ENCODE peak calls at places on chromosomes 12 and 14, in seven cellular contexts. C is choroid plexus epithelial cell, V is A549, B is hepatic stellate cell, R is hypothalamus, O is NCI-H774, Y is nucleus accumbens. P is an unnamed sample.

GRCh38 chr12:109951751-109952150 is 44.4 kb downstream of the GIT2 start:
- DNase-seq in C (peak; percentile 94), V (no peak), B (peak; percentile 70), R (no peak), O (no peak), Y (no peak), P (no peak)

GRCh38 chr14:22689186-22689585 is 45.0 kb upstream of the OR6J1 start:
- DNase-seq in C (peak; percentile 97), V (no peak), B (peak; percentile 58), R (no peak), O (no peak), Y (no peak), P (no peak)

GRCh38 chr14:32939254-32940065 is 781 bp downstream of the NPAS3 start:
- DNase-seq in C (peak; percentile 79), V (no peak), B (peak; percentile 67), R (peak; percentile 66), O (peak; percentile 79), Y (peak; percentile 71), P (peak; percentile 65)

GRCh38 chr12:118164798-118165486 is 29.0 kb downstream of the PEBP1 start:
- DNase-seq in C (peak; percentile 69), V (peak; percentile 51), B (peak; percentile 27), R (no peak), O (peak; percentile 30), Y (no peak), P (no peak)

GRCh38 chr14:42130809-42131208 is 524.1 kb downstream of the LRFN5 start:
- DNase-seq in C (no peak), V (no peak), B (no peak), R (no peak), O (no peak), Y (no peak), P (no peak)

GRCh38 chr14:88170333-88170732 is 152.7 kb downstream of the KCNK10 start:
- DNase-seq in C (no peak), V (no peak), B (no peak), R (no peak), O (no peak), Y (no peak), P (no peak)

GRCh38 chr12:24948452-24948815 is 467 bp downstream of the BCAT1 start:
- DNase-seq in C (peak; percentile 41), V (peak; percentile 31), B (peak; percentile 22), R (no peak), O (no peak), Y (no peak), P (no peak)

GRCh38 chr14:45150386-45150890 is 14.7 kb downstream of the FANCM start:
- DNase-seq in C (no peak), V (no peak), B (no peak), R (no peak), O (no peak), Y (no peak), P (no peak)

GRCh38 chr12:11877102-11877826 is 193.5 kb upstream of the BCL2L14 start:
- DNase-seq in C (no peak), V (no peak), B (no peak), R (no peak), O (no peak), Y (no peak), P (no peak)

GRCh38 chr14:104316121-104316722 is 177.8 kb downstream of the KIF26A start:
- DNase-seq in C (no peak), V (no peak), B (no peak), R (no peak), O (no peak), Y (no peak), P (no peak)

GRCh38 chr14:53217283-53217994 is 64.3 kb upstream of the DDHD1 start:
- DNase-seq in C (peak; percentile 58), V (peak; percentile 55), B (peak; percentile 30), R (peak; percentile 26), O (peak; percentile 48), Y (peak; percentile 9), P (peak; percentile 53)

GRCh38 chr12:2119266-2119665 is 66.5 kb downstream of the CACNA1C start:
- DNase-seq in C (no peak), V (no peak), B (no peak), R (no peak), O (no peak), Y (no peak), P (no peak)

GRCh38 chr14:24858052-24858451 is 191.9 kb downstream of the STXBP6 start:
- DNase-seq in C (no peak), V (no peak), B (no peak), R (no peak), O (no peak), Y (no peak), P (no peak)